ENCODE peak calls at places on chromosome 3, in ten cellular contexts. T, N, P, G, L, J, B, D, X and K are unnamed samples.

GRCh38 chr3:159280326-159280725 is 478.5 kb downstream of the MFSD1 start:
- DNase-seq in T (no peak), N (no peak), P (no peak), G (no peak), L (no peak), J (no peak), B (no peak), D (no peak), X (no peak), K (no peak)

GRCh38 chr3:114365268-114365667 is 71.4 kb downstream of the TIGIT start:
- DNase-seq in T (no peak), N (no peak), P (no peak), G (no peak), L (no peak), J (no peak), B (no peak), D (no peak), X (no peak), K (no peak)

GRCh38 chr3:24287728-24288450 is 206.8 kb downstream of the THRB start:
- DNase-seq in T (no peak), N (peak; percentile 32), P (no peak), G (peak; percentile 21), L (no peak), J (no peak), B (no peak), D (no peak), X (peak; percentile 59), K (no peak)

GRCh38 chr3:186181901-186182300 is 73.0 kb upstream of the ETV5 start:
- DNase-seq in T (no peak), N (no peak), P (no peak), G (no peak), L (no peak), J (no peak), B (no peak), D (no peak), X (no peak), K (no peak)

GRCh38 chr3:133464573-133464972 is 64.7 kb downstream of the BFSP2 start:
- DNase-seq in T (no peak), N (peak; percentile 52), P (peak; percentile 85), G (no peak), L (no peak), J (no peak), B (no peak), D (peak; percentile 41), X (no peak), K (no peak)

GRCh38 chr3:25713316-25713967 is 48.7 kb upstream of the TOP2B start:
- DNase-seq in T (no peak), N (no peak), P (no peak), G (no peak), L (no peak), J (no peak), B (no peak), D (no peak), X (no peak), K (no peak)

GRCh38 chr3:70980646-70981031 is 602.9 kb downstream of the FOXP1 start:
- DNase-seq in T (no peak), N (no peak), P (no peak), G (no peak), L (no peak), J (no peak), B (no peak), D (no peak), X (no peak), K (no peak)

GRCh38 chr3:126753191-126754160 is 49.4 kb downstream of the CHCHD6 start:
- DNase-seq in T (no peak), N (no peak), P (no peak), G (no peak), L (no peak), J (no peak), B (no peak), D (no peak), X (no peak), K (peak; percentile 78)

GRCh38 chr3:177776656-177777055 is 579.4 kb upstream of the TBL1XR1 start:
- DNase-seq in T (no peak), N (no peak), P (no peak), G (peak; percentile 27), L (no peak), J (no peak), B (peak; percentile 65), D (no peak), X (no peak), K (no peak)

GRCh38 chr3:181711325-181712135 is at the start of gene SOX2:
- DNase-seq in T (peak; percentile 87), N (peak; percentile 87), P (peak; percentile 67), G (no peak), L (no peak), J (no peak), B (peak; percentile 86), D (peak; percentile 98), X (no peak), K (peak; percentile 80)

GRCh38 chr3:128503751-128504532 is 10.9 kb upstream of the GATA2 start:
- DNase-seq in T (no peak), N (no peak), P (no peak), G (no peak), L (no peak), J (no peak), B (no peak), D (no peak), X (no peak), K (no peak)

GRCh38 chr3:100384735-100385134 is 16.2 kb downstream of the TOMM70 start:
- DNase-seq in T (no peak), N (no peak), P (no peak), G (no peak), L (no peak), J (no peak), B (no peak), D (no peak), X (no peak), K (no peak)

DNA sequence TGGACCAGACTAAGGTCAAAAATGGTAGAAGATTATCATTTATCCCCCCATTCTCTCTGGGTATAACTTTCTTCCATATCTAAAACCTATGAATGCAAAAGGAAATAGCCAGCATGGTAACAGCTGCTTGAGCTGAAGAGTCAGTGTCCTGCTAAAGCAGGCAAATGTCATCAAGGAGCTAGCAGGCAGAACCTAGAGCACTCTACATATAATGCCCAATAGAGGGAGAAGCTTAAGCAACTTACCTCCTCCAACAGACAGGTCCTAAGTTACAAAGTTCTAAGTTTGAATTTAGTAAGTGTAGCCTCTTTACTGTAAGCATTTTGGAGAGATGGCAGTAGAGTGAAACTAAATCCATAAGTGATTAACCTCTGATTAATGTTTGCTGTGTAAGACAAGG is 7.7 kb downstream of the RAF1 start:
- DNase-seq in T (no peak), N (no peak), P (no peak), G (no peak), L (no peak), J (no peak), B (no peak), D (no peak), X (no peak), K (no peak)
- H3K4me1 ChIP-seq in T (peaks cover 24% of the 10 kb centered on the region), N (peaks cover 6% of the 10 kb centered on the region), P (peaks cover 28% of the 10 kb centered on the region), G (peaks cover 34% of the 10 kb centered on the region), L (peaks cover 2% of the 10 kb centered on the region), J (no peaks in the 10 kb centered on the region), B (peaks cover 31% of the 10 kb centered on the region), D (no peaks in the 10 kb centered on the region), X (peaks cover 9% of the 10 kb centered on the region), K (peaks cover 66% of the 10 kb centered on the region)

GRCh38 chr3:188165596-188165995 is 11.6 kb downstream of the LPP start:
- DNase-seq in T (no peak), N (no peak), P (peak; percentile 81), G (no peak), L (no peak), J (no peak), B (no peak), D (no peak), X (no peak), K (no peak)

GRCh38 chr3:188170461-188171459 is 16.8 kb downstream of the LPP start:
- DNase-seq in T (no peak), N (no peak), P (no peak), G (no peak), L (no peak), J (no peak), B (no peak), D (no peak), X (no peak), K (no peak)

GRCh38 chr3:188164248-188164687 is 10.3 kb downstream of the LPP start:
- DNase-seq in T (no peak), N (no peak), P (peak; percentile 54), G (no peak), L (no peak), J (no peak), B (no peak), D (no peak), X (no peak), K (no peak)

GRCh38 chr3:188169826-188170455 is 16.0 kb downstream of the LPP start:
- DNase-seq in T (no peak), N (no peak), P (no peak), G (peak; percentile 79), L (no peak), J (no peak), B (no peak), D (no peak), X (peak; percentile 58), K (no peak)

GRCh38 chr3:188166471-188166870 is 12.5 kb downstream of the LPP start:
- DNase-seq in T (no peak), N (peak; percentile 32), P (no peak), G (no peak), L (no peak), J (no peak), B (no peak), D (no peak), X (no peak), K (no peak)
- H3K27ac ChIP-seq in T (no peak overlapping the region), N (no peak overlapping the region), P (no peak overlapping the region), G (no peak overlapping the region), L (peak overlapping the region; percentile 30), J (no peak overlapping the region), B (no peak overlapping the region), D (peak overlapping the region; percentile 46), X (no peak overlapping the region), K (no peak overlapping the region)

DNA sequence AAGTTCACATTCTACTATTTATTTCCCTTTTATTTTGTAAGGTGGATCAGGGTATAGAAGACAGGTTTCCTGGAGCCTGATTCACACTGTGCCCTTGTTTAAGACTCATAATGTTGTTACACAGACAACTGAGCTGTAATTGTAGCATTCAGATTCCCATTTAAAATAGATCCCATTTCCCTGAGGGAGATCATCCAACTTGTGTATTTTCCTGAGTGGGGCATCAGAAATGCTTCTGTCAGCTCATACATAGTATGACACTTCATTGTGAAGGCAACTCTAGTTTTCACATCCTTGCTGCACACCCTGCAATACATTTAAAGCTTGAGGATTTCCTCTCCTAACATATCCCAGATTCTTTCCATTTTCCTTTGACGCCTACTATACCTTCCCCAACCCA is 659.7 kb downstream of the GRM7 start:
- DNase-seq in T (no peak), N (no peak), P (no peak), G (no peak), L (no peak), J (no peak), B (no peak), D (no peak), X (no peak), K (no peak)
- H3K9me3 ChIP-seq in T (no peaks in the 10 kb centered on the region), N (no peaks in the 10 kb centered on the region), P (peaks cover 6% of the 10 kb centered on the region), G (no peaks in the 10 kb centered on the region), L (no peaks in the 10 kb centered on the region), J (no peaks in the 10 kb centered on the region), B (no peaks in the 10 kb centered on the region), D (no peaks in the 10 kb centered on the region), X (no peaks in the 10 kb centered on the region), K (no peaks in the 10 kb centered on the region)

DNA sequence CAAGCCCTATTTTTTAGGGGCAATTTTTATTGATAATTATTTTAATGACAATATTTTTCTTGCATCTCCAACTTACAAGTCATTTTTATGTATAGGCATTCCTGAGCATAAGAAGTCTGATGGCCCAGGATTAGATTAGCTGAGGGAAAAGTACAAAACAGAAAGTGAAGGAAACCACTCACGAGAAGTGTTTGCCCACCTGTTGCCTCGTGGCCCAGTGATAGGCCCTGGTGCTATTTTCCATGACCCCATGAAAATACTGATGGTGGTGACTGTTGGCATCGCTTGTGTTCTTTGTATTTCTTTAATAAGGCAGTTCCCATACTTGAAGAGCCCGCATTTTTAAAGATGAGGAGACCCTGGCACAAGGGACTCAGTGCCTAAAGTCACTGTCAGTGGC is 7.9 kb upstream of the LMCD1 start:
- DNase-seq in T (no peak), N (no peak), P (no peak), G (no peak), L (no peak), J (no peak), B (no peak), D (no peak), X (no peak), K (no peak)
- H3K4me1 ChIP-seq in T (no peaks in the 10 kb centered on the region), N (no peaks in the 10 kb centered on the region), P (no peaks in the 10 kb centered on the region), G (peaks cover 3% of the 10 kb centered on the region), L (peaks cover 2% of the 10 kb centered on the region), J (peaks cover 6% of the 10 kb centered on the region), B (no peaks in the 10 kb centered on the region), D (peaks cover 30% of the 10 kb centered on the region), X (no peaks in the 10 kb centered on the region), K (peaks cover 9% of the 10 kb centered on the region)